ENCODE peak calls at places on chromosomes 1 and 21, in eight cellular contexts. H, K, J, C, V, B, Y and M are unnamed samples.

GRCh38 chr1:9233241-9233941 is 1.2 kb upstream of the H6PD start:
- DNase-seq in H (no peak), K (peak; percentile 10), J (peak; percentile 84), C (peak; percentile 97), V (peak; percentile 96), B (no peak), Y (peak; percentile 44), M (peak; percentile 73)

GRCh38 chr1:180154325-180155201 is at the start of gene QSOX1:
- DNase-seq in H (peak; percentile 84), K (peak; percentile 63), J (peak; percentile 90), C (peak; percentile 89), V (peak; percentile 91), B (peak; percentile 83), Y (peak; percentile 89), M (peak; percentile 87)

GRCh38 chr1:16165548-16165947 is 9.7 kb upstream of the EPHA2 start:
- DNase-seq in H (no peak), K (no peak), J (no peak), C (no peak), V (no peak), B (no peak), Y (no peak), M (no peak)

GRCh38 chr21:35940074-35940927 is 120.0 kb downstream of the SETD4 start:
- DNase-seq in H (peak; percentile 75), K (peak; percentile 69), J (peak; percentile 74), C (peak; percentile 76), V (peak; percentile 61), B (no peak), Y (no peak), M (peak; percentile 50)

GRCh38 chr1:53485478-53486394 is 26.5 kb downstream of the DMRTB1 start:
- DNase-seq in H (peak; percentile 44), K (peak; percentile 50), J (peak; percentile 66), C (peak; percentile 85), V (peak; percentile 79), B (peak; percentile 68), Y (peak; percentile 52), M (no peak)

GRCh38 chr1:7388141-7388487 is 383.0 kb upstream of the VAMP3 start:
- DNase-seq in H (no peak), K (no peak), J (no peak), C (no peak), V (peak; percentile 57), B (no peak), Y (no peak), M (no peak)

GRCh38 chr21:16079830-16080229 is 350.0 kb downstream of the USP25 start:
- DNase-seq in H (peak; percentile 43), K (peak; percentile 97), J (peak; percentile 68), C (peak; percentile 31), V (no peak), B (no peak), Y (no peak), M (no peak)

GRCh38 chr1:20684651-20685050 is 23.5 kb upstream of the DDOST start:
- DNase-seq in H (no peak), K (no peak), J (no peak), C (no peak), V (no peak), B (no peak), Y (no peak), M (no peak)

GRCh38 chr1:106748581-106748980 is 307.9 kb upstream of the PRMT6 start:
- DNase-seq in H (no peak), K (no peak), J (no peak), C (no peak), V (no peak), B (no peak), Y (no peak), M (no peak)

GRCh38 chr1:27007909-27008582 is 4.6 kb downstream of the TENT5B start:
- DNase-seq in H (peak; percentile 50), K (peak; percentile 82), J (peak; percentile 33), C (peak; percentile 75), V (no peak), B (no peak), Y (no peak), M (no peak)

GRCh38 chr1:91505086-91505485 is 4.4 kb downstream of the CDC7 start:
- DNase-seq in H (no peak), K (no peak), J (no peak), C (no peak), V (no peak), B (no peak), Y (no peak), M (no peak)

GRCh38 chr1:219477861-219478260 is 135.0 kb downstream of the ZC3H11B start:
- DNase-seq in H (no peak), K (no peak), J (no peak), C (no peak), V (no peak), B (no peak), Y (no peak), M (no peak)

GRCh38 chr1:113782451-113782850 is 23.2 kb upstream of the PHTF1 start:
- DNase-seq in H (no peak), K (no peak), J (no peak), C (peak; percentile 58), V (no peak), B (no peak), Y (no peak), M (no peak)

GRCh38 chr1:218671573-218671972 is 326.4 kb downstream of the TGFB2 start:
- DNase-seq in H (no peak), K (no peak), J (peak; percentile 61), C (peak; percentile 92), V (no peak), B (no peak), Y (no peak), M (no peak)

GRCh38 chr1:96416111-96416595 is 305.4 kb upstream of the PTBP2 start:
- DNase-seq in H (peak; percentile 97), K (peak; percentile 29), J (peak; percentile 99), C (peak; percentile 91), V (peak; percentile 77), B (no peak), Y (no peak), M (no peak)

GRCh38 chr1:11617314-11617713 is 36.9 kb downstream of the FBXO2 start:
- DNase-seq in H (no peak), K (no peak), J (no peak), C (no peak), V (no peak), B (no peak), Y (no peak), M (no peak)

GRCh38 chr21:21291883-21292569 is 293.8 kb downstream of the NCAM2 start:
- DNase-seq in H (no peak), K (no peak), J (no peak), C (no peak), V (no peak), B (no peak), Y (no peak), M (no peak)

GRCh38 chr1:205928256-205928655 is 15.0 kb downstream of the SLC26A9 start:
- DNase-seq in H (no peak), K (no peak), J (no peak), C (no peak), V (no peak), B (no peak), Y (no peak), M (no peak)
- TF ChIP-seq CTCF in H (no peak), K (no peak), J (no peak), C (no peak), V (no peak), B (no peak), Y (no peak), M (no peak)

DNA sequence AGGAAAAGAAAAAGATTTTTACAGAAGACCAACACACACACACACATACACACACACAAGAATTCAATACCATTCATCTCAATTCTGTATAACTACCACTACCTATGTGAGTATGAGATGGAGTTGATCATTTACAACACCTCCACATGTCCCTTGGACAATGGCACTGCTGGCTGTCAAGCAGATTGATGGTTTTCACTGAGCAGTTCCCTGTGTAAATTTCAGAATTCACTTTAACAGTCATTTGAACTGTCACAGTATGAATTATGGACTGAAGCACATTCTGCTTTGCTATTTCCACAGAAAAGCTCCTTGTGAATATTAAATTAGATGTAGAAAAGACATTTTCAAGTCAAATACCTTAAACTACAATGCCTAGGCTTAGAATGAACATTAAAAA is 14.3 kb downstream of the KCNT2 start:
- DNase-seq in H (no peak), K (no peak), J (no peak), C (no peak), V (no peak), B (no peak), Y (no peak), M (no peak)
- TF ChIP-seq CTCF in H (no peak), K (no peak), J (no peak), C (no peak), V (no peak), B (no peak), Y (no peak), M (no peak)

DNA sequence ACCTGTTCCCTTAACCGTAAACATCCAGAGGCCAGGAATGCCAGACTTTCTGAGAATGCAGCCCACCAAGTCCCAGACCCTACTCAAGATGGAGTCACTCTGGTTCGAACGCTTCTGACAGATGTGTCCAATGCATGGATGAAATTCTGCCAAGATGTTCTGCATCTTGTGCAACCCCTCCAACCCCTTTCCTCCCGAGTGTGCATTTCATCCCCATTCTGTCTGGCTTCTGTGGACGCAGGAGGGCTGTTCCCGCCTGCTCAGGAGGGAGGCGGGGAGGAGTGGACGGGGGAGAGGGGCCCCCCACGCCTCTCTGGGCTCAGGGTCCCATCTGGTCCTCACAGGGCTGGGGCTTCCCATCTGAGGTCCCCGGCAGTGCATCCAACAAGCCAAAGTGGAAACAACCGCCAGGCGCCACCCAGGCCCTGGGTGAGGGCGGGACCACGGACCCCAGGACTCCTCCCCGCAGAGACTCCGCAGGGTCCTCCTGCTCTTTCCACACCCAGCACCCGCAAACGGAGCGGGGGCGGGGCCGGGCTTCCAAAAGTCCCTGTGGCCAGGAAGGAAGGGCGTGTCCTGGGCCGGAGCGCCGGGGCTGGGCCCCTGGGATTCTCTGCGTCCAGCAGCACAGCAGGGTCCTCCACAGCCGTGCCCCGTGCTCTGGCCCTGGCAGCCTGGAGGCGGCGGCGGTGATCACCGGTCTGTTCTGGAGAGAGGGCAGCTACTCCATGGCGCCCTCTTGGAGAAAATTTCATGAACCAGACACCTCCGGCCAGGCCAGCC is 27.7 kb upstream of the SUMO3 start:
- DNase-seq in H (peak; percentile 41), K (no peak), J (peak; percentile 33), C (peak; percentile 82), V (peak; percentile 69), B (peak; percentile 41), Y (peak; percentile 43), M (peak; percentile 61)
- TF ChIP-seq CTCF in H (peak; percentile 73), K (peak; percentile 57), J (peak; percentile 43), C (peak; percentile 49), V (no peak), B (no peak), Y (peak; percentile 29), M (peak; percentile 41)

DNA sequence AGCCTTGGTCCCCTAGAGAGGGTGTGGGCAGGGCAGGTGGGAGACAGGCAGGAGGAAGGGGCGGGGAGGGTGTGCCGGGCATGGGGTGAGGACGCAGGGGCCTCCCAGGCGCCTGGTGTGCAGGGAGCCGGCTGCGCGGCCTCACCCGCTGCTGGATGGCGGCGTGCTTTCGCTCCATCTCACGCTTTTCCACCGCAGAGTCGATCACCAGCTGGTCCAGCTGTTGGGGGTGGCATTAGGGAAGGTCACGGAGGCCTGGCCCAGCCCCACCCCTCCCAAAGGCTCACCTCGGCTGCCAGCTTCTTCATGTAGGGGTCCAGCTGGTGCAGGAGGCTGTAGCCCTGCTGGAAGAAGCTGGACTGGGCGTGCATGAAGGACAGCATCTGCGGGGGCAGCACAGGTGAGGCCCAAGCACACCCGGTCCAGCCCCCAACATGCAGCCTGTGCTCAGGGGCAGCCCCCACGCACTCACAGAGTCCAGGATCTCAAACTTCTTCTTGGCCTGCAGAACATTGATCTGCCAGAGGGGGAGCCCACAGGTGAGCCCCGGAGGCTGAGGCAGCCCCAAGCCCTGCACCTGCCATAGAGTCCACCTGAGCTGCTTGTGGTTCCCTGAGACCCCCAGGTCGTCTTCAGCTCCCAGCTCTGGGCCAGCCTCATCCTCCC is 7.9 kb downstream of the ACAP3 start:
- DNase-seq in H (no peak), K (no peak), J (no peak), C (no peak), V (no peak), B (no peak), Y (no peak), M (no peak)
- TF ChIP-seq CTCF in H (peak; percentile 68), K (peak; percentile 42), J (peak; percentile 15), C (peak; percentile 32), V (no peak), B (peak; percentile 36), Y (peak; percentile 23), M (peak; percentile 20)